ENCODE peak calls at places on chromosomes 13 and 19, in nine cellular contexts. One of them, this sample, is unnamed.
A peak's percentile ranks its signal among the peaks of the same experiment; 100 is the strongest.

GRCh38 chr13:53007872-53008271 is 20.7 kb upstream of the OLFM4 start:
- DNase-seq in CD8-positive, alpha-beta memory T cell: no peak
- DNase-seq in lower leg skin: no peak
- DNase-seq in psoas muscle: no peak
- DNase-seq in left ventricle myocardium inferior: peak; percentile 19
- DNase-seq in Jurkat, Clone E6-1: no peak
- DNase-seq in thoracic aorta: no peak
- DNase-seq in AG10803: no peak
- DNase-seq in retinal pigment epithelial cell: no peak
- DNase-seq in this sample: no peak

GRCh38 chr13:21435710-21436151 is 23.4 kb downstream of the ZDHHC20 start:
- DNase-seq in retinal pigment epithelial cell: peak; percentile 51
- DNase-seq in lower leg skin: peak; percentile 79
- DNase-seq in AG10803: peak; percentile 86
- DNase-seq in Jurkat, Clone E6-1: no peak
- DNase-seq in left ventricle myocardium inferior: peak; percentile 31
- DNase-seq in CD8-positive, alpha-beta memory T cell: peak; percentile 27
- DNase-seq in thoracic aorta: peak; percentile 13
- DNase-seq in psoas muscle: peak; percentile 38
- DNase-seq in this sample: peak; percentile 45

GRCh38 chr13:41847216-41847615 is 113.7 kb downstream of the VWA8 start:
- DNase-seq in CD8-positive, alpha-beta memory T cell: no peak
- DNase-seq in AG10803: no peak
- DNase-seq in psoas muscle: no peak
- DNase-seq in retinal pigment epithelial cell: no peak
- DNase-seq in lower leg skin: no peak
- DNase-seq in thoracic aorta: no peak
- DNase-seq in Jurkat, Clone E6-1: no peak
- DNase-seq in left ventricle myocardium inferior: no peak
- DNase-seq in this sample: no peak

GRCh38 chr19:45591004-45591637 is 6.5 kb upstream of the OPA3 start:
- DNase-seq in lower leg skin: no peak
- DNase-seq in Jurkat, Clone E6-1: no peak
- DNase-seq in AG10803: no peak
- DNase-seq in psoas muscle: peak; percentile 39
- DNase-seq in CD8-positive, alpha-beta memory T cell: no peak
- DNase-seq in left ventricle myocardium inferior: no peak
- DNase-seq in thoracic aorta: no peak
- DNase-seq in retinal pigment epithelial cell: no peak
- DNase-seq in this sample: no peak

GRCh38 chr13:44918323-44919102 is 70.8 kb downstream of the NUFIP1 start:
- DNase-seq in left ventricle myocardium inferior: peak; percentile 89
- DNase-seq in lower leg skin: peak; percentile 87
- DNase-seq in thoracic aorta: peak; percentile 78
- DNase-seq in AG10803: peak; percentile 98
- DNase-seq in Jurkat, Clone E6-1: no peak
- DNase-seq in CD8-positive, alpha-beta memory T cell: peak; percentile 86
- DNase-seq in retinal pigment epithelial cell: peak; percentile 91
- DNase-seq in psoas muscle: peak; percentile 92
- DNase-seq in this sample: peak; percentile 92

GRCh38 chr19:18194554-18195238 is 1.7 kb downstream of the MPV17L2 start:
- DNase-seq in lower leg skin: no peak
- DNase-seq in retinal pigment epithelial cell: no peak
- DNase-seq in AG10803: no peak
- DNase-seq in psoas muscle: no peak
- DNase-seq in CD8-positive, alpha-beta memory T cell: no peak
- DNase-seq in Jurkat, Clone E6-1: no peak
- DNase-seq in thoracic aorta: no peak
- DNase-seq in left ventricle myocardium inferior: no peak
- DNase-seq in this sample: no peak

GRCh38 chr19:14497347-14497921 is 1.5 kb upstream of the GIPC1 start:
- DNase-seq in lower leg skin: no peak
- DNase-seq in psoas muscle: peak; percentile 36
- DNase-seq in retinal pigment epithelial cell: no peak
- DNase-seq in CD8-positive, alpha-beta memory T cell: no peak
- DNase-seq in thoracic aorta: no peak
- DNase-seq in left ventricle myocardium inferior: no peak
- DNase-seq in AG10803: peak; percentile 64
- DNase-seq in Jurkat, Clone E6-1: no peak
- DNase-seq in this sample: no peak

GRCh38 chr13:75635621-75636338 is at the start of gene LMO7:
- DNase-seq in psoas muscle: peak; percentile 69
- DNase-seq in retinal pigment epithelial cell: no peak
- DNase-seq in AG10803: peak; percentile 82
- DNase-seq in thoracic aorta: no peak
- DNase-seq in left ventricle myocardium inferior: peak; percentile 50
- DNase-seq in lower leg skin: peak; percentile 16
- DNase-seq in Jurkat, Clone E6-1: no peak
- DNase-seq in CD8-positive, alpha-beta memory T cell: peak; percentile 57
- DNase-seq in this sample: no peak

GRCh38 chr13:43360196-43360595 is 336.8 kb downstream of the DNAJC15 start:
- DNase-seq in left ventricle myocardium inferior: no peak
- DNase-seq in CD8-positive, alpha-beta memory T cell: no peak
- DNase-seq in AG10803: no peak
- DNase-seq in retinal pigment epithelial cell: no peak
- DNase-seq in psoas muscle: no peak
- DNase-seq in thoracic aorta: no peak
- DNase-seq in Jurkat, Clone E6-1: no peak
- DNase-seq in lower leg skin: no peak
- DNase-seq in this sample: no peak

GRCh38 chr13:90321281-90321931 is 1026.1 kb upstream of the MIR17HG start:
- DNase-seq in thoracic aorta: no peak
- DNase-seq in Jurkat, Clone E6-1: no peak
- DNase-seq in AG10803: no peak
- DNase-seq in CD8-positive, alpha-beta memory T cell: no peak
- DNase-seq in retinal pigment epithelial cell: no peak
- DNase-seq in left ventricle myocardium inferior: no peak
- DNase-seq in psoas muscle: no peak
- DNase-seq in lower leg skin: no peak
- DNase-seq in this sample: no peak

GRCh38 chr19:33684550-33685303 is 63.0 kb downstream of the CHST8 start:
- DNase-seq in AG10803: no peak
- DNase-seq in Jurkat, Clone E6-1: no peak
- DNase-seq in retinal pigment epithelial cell: no peak
- DNase-seq in lower leg skin: no peak
- DNase-seq in CD8-positive, alpha-beta memory T cell: no peak
- DNase-seq in thoracic aorta: no peak
- DNase-seq in psoas muscle: no peak
- DNase-seq in left ventricle myocardium inferior: no peak
- DNase-seq in this sample: no peak

GRCh38 chr19:33686246-33686645 is 64.5 kb downstream of the CHST8 start:
- DNase-seq in Jurkat, Clone E6-1: no peak
- DNase-seq in retinal pigment epithelial cell: no peak
- DNase-seq in CD8-positive, alpha-beta memory T cell: no peak
- DNase-seq in psoas muscle: no peak
- DNase-seq in AG10803: no peak
- DNase-seq in left ventricle myocardium inferior: no peak
- DNase-seq in thoracic aorta: no peak
- DNase-seq in lower leg skin: no peak
- DNase-seq in this sample: no peak

GRCh38 chr19:33685541-33685940 is 63.8 kb downstream of the CHST8 start:
- DNase-seq in Jurkat, Clone E6-1: no peak
- DNase-seq in thoracic aorta: no peak
- DNase-seq in CD8-positive, alpha-beta memory T cell: no peak
- DNase-seq in psoas muscle: no peak
- DNase-seq in lower leg skin: no peak
- DNase-seq in retinal pigment epithelial cell: no peak
- DNase-seq in left ventricle myocardium inferior: no peak
- DNase-seq in AG10803: no peak
- DNase-seq in this sample: no peak

GRCh38 chr19:33681081-33681680 is 59.4 kb downstream of the CHST8 start:
- DNase-seq in retinal pigment epithelial cell: no peak
- DNase-seq in Jurkat, Clone E6-1: no peak
- DNase-seq in psoas muscle: no peak
- DNase-seq in AG10803: no peak
- DNase-seq in CD8-positive, alpha-beta memory T cell: no peak
- DNase-seq in thoracic aorta: no peak
- DNase-seq in left ventricle myocardium inferior: no peak
- DNase-seq in lower leg skin: no peak
- DNase-seq in this sample: no peak

DNA sequence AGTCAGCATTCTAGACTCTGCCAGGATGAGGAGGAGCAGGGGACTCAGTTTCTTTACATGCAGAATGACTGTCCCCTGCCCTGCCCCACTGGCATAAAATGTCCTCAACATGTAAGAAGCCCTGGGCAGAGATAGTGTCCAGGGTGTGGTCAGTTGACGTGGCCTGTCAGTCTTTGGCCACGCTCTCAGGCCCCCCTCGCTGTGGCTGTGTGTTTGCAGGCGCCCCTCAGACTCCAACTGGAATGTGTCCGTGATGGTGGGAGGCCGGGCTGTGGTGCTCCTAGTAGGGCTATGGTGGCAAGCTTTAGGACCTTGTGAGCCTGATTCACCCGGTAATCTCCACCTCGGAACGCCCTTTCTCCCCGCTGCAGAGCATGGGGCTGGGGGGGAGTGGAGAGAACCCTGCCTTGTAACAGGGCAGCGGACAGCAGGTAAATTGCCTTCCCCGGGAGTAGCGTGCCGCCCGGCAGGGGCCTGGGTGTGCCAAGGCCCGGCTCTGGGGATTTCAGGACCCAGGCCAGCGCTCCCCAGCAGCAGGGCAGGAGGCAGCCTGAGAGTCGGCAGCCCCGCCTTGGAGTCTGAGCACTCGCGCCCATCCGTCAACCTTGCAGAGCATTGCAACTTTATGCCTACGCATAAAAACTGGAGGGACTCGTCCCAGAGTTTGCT is 62.3 kb downstream of the CHST8 start:
- DNase-seq in left ventricle myocardium inferior: no peak
- DNase-seq in lower leg skin: no peak
- DNase-seq in Jurkat, Clone E6-1: no peak
- DNase-seq in retinal pigment epithelial cell: no peak
- DNase-seq in CD8-positive, alpha-beta memory T cell: no peak
- DNase-seq in AG10803: peak; percentile 27
- DNase-seq in psoas muscle: peak; percentile 29
- DNase-seq in thoracic aorta: no peak
- DNase-seq in this sample: no peak
- H3K4me3 ChIP-seq in left ventricle myocardium inferior: no peak overlapping the region
- H3K4me3 ChIP-seq in lower leg skin: no peak overlapping the region
- H3K4me3 ChIP-seq in Jurkat, Clone E6-1: no peak overlapping the region
- H3K4me3 ChIP-seq in retinal pigment epithelial cell: no peak overlapping the region
- H3K4me3 ChIP-seq in CD8-positive, alpha-beta memory T cell: no peak overlapping the region
- H3K4me3 ChIP-seq in AG10803: no peak overlapping the region
- H3K4me3 ChIP-seq in psoas muscle: no peak overlapping the region
- H3K4me3 ChIP-seq in thoracic aorta: no peak overlapping the region
- H3K4me3 ChIP-seq in this sample: no peak overlapping the region

GRCh38 chr13:94342436-94343242 is 136.8 kb downstream of the DCT start:
- DNase-seq in left ventricle myocardium inferior: no peak
- DNase-seq in AG10803: no peak
- DNase-seq in lower leg skin: no peak
- DNase-seq in CD8-positive, alpha-beta memory T cell: no peak
- DNase-seq in retinal pigment epithelial cell: no peak
- DNase-seq in psoas muscle: no peak
- DNase-seq in thoracic aorta: no peak
- DNase-seq in Jurkat, Clone E6-1: no peak
- DNase-seq in this sample: no peak
- H3K4me3 ChIP-seq in left ventricle myocardium inferior: no peak overlapping the region
- H3K4me3 ChIP-seq in AG10803: no peak overlapping the region
- H3K4me3 ChIP-seq in lower leg skin: no peak overlapping the region
- H3K4me3 ChIP-seq in CD8-positive, alpha-beta memory T cell: no peak overlapping the region
- H3K4me3 ChIP-seq in retinal pigment epithelial cell: no peak overlapping the region
- H3K4me3 ChIP-seq in psoas muscle: no peak overlapping the region
- H3K4me3 ChIP-seq in thoracic aorta: peak overlapping the region; percentile 56
- H3K4me3 ChIP-seq in Jurkat, Clone E6-1: no peak overlapping the region
- H3K4me3 ChIP-seq in this sample: no peak overlapping the region

GRCh38 chr13:31772231-31772630 is 32.9 kb downstream of the RXFP2 start:
- DNase-seq in CD8-positive, alpha-beta memory T cell: no peak
- DNase-seq in left ventricle myocardium inferior: no peak
- DNase-seq in thoracic aorta: no peak
- DNase-seq in psoas muscle: no peak
- DNase-seq in retinal pigment epithelial cell: peak; percentile 22
- DNase-seq in AG10803: no peak
- DNase-seq in Jurkat, Clone E6-1: no peak
- DNase-seq in lower leg skin: no peak
- DNase-seq in this sample: no peak
- H3K4me3 ChIP-seq in CD8-positive, alpha-beta memory T cell: no peak overlapping the region
- H3K4me3 ChIP-seq in left ventricle myocardium inferior: no peak overlapping the region
- H3K4me3 ChIP-seq in thoracic aorta: no peak overlapping the region
- H3K4me3 ChIP-seq in psoas muscle: no peak overlapping the region
- H3K4me3 ChIP-seq in retinal pigment epithelial cell: no peak overlapping the region
- H3K4me3 ChIP-seq in AG10803: no peak overlapping the region
- H3K4me3 ChIP-seq in Jurkat, Clone E6-1: no peak overlapping the region
- H3K4me3 ChIP-seq in lower leg skin: no peak overlapping the region
- H3K4me3 ChIP-seq in this sample: no peak overlapping the region

GRCh38 chr19:11359421-11359820 is 4.2 kb downstream of the PLPPR2 start:
- DNase-seq in Jurkat, Clone E6-1: no peak
- DNase-seq in left ventricle myocardium inferior: no peak
- DNase-seq in AG10803: no peak
- DNase-seq in retinal pigment epithelial cell: no peak
- DNase-seq in CD8-positive, alpha-beta memory T cell: no peak
- DNase-seq in psoas muscle: no peak
- DNase-seq in lower leg skin: no peak
- DNase-seq in thoracic aorta: no peak
- DNase-seq in this sample: no peak

GRCh38 chr19:11355160-11356073 is at the start of gene PLPPR2:
- DNase-seq in AG10803: peak; percentile 85
- DNase-seq in left ventricle myocardium inferior: peak; percentile 96
- DNase-seq in thoracic aorta: peak; percentile 90
- DNase-seq in lower leg skin: peak; percentile 92
- DNase-seq in CD8-positive, alpha-beta memory T cell: peak; percentile 74
- DNase-seq in retinal pigment epithelial cell: no peak
- DNase-seq in Jurkat, Clone E6-1: peak; percentile 82
- DNase-seq in psoas muscle: peak; percentile 96
- DNase-seq in this sample: peak; percentile 48

GRCh38 chr19:11361037-11361770 is 6.0 kb downstream of the PLPPR2 start:
- DNase-seq in left ventricle myocardium inferior: no peak
- DNase-seq in CD8-positive, alpha-beta memory T cell: no peak
- DNase-seq in thoracic aorta: no peak
- DNase-seq in Jurkat, Clone E6-1: no peak
- DNase-seq in psoas muscle: no peak
- DNase-seq in lower leg skin: no peak
- DNase-seq in retinal pigment epithelial cell: no peak
- DNase-seq in AG10803: no peak
- DNase-seq in this sample: no peak

GRCh38 chr19:11356676-11357550 is 1.7 kb downstream of the PLPPR2 start:
- DNase-seq in psoas muscle: no peak
- DNase-seq in left ventricle myocardium inferior: no peak
- DNase-seq in lower leg skin: no peak
- DNase-seq in thoracic aorta: no peak
- DNase-seq in CD8-positive, alpha-beta memory T cell: no peak
- DNase-seq in AG10803: no peak
- DNase-seq in retinal pigment epithelial cell: no peak
- DNase-seq in Jurkat, Clone E6-1: no peak
- DNase-seq in this sample: no peak

GRCh38 chr19:11356074-11356397 is 804 bp downstream of the PLPPR2 start:
- DNase-seq in CD8-positive, alpha-beta memory T cell: no peak
- DNase-seq in retinal pigment epithelial cell: no peak
- DNase-seq in lower leg skin: no peak
- DNase-seq in left ventricle myocardium inferior: no peak
- DNase-seq in psoas muscle: no peak
- DNase-seq in Jurkat, Clone E6-1: no peak
- DNase-seq in AG10803: no peak
- DNase-seq in thoracic aorta: no peak
- DNase-seq in this sample: no peak
- H3K4me3 ChIP-seq in CD8-positive, alpha-beta memory T cell: peak overlapping the region; percentile 3
- H3K4me3 ChIP-seq in retinal pigment epithelial cell: peak overlapping the region; percentile 56
- H3K4me3 ChIP-seq in lower leg skin: no peak overlapping the region
- H3K4me3 ChIP-seq in left ventricle myocardium inferior: peak overlapping the region; percentile 77
- H3K4me3 ChIP-seq in psoas muscle: peak overlapping the region; percentile 64
- H3K4me3 ChIP-seq in Jurkat, Clone E6-1: peak overlapping the region; percentile 50
- H3K4me3 ChIP-seq in AG10803: peak overlapping the region; percentile 91
- H3K4me3 ChIP-seq in thoracic aorta: peak overlapping the region; percentile 86
- H3K4me3 ChIP-seq in this sample: peak overlapping the region; percentile 67

GRCh38 chr19:4014541-4015491 is 7.3 kb downstream of the PIAS4 start:
- DNase-seq in retinal pigment epithelial cell: no peak
- DNase-seq in thoracic aorta: no peak
- DNase-seq in psoas muscle: peak; percentile 55
- DNase-seq in CD8-positive, alpha-beta memory T cell: peak; percentile 21
- DNase-seq in Jurkat, Clone E6-1: no peak
- DNase-seq in left ventricle myocardium inferior: peak; percentile 64
- DNase-seq in lower leg skin: no peak
- DNase-seq in AG10803: no peak
- DNase-seq in this sample: no peak
- H3K4me3 ChIP-seq in retinal pigment epithelial cell: no peak overlapping the region
- H3K4me3 ChIP-seq in thoracic aorta: peak overlapping the region; percentile 50
- H3K4me3 ChIP-seq in psoas muscle: peak overlapping the region; percentile 54
- H3K4me3 ChIP-seq in CD8-positive, alpha-beta memory T cell: no peak overlapping the region
- H3K4me3 ChIP-seq in Jurkat, Clone E6-1: no peak overlapping the region
- H3K4me3 ChIP-seq in left ventricle myocardium inferior: peak overlapping the region; percentile 60
- H3K4me3 ChIP-seq in lower leg skin: no peak overlapping the region
- H3K4me3 ChIP-seq in AG10803: no peak overlapping the region
- H3K4me3 ChIP-seq in this sample: no peak overlapping the region

This sample was measured in skeletal muscle cell.